ENCODE peak calls at places on chromosome 19, in ten cellular contexts. One of them, this sample, is unnamed.

GRCh38 chr19:43574424-43575155 is 737 bp downstream of the XRCC1 start:
- DNase-seq in GM12878: no peak
- DNase-seq in GM12864: no peak
- DNase-seq in tibial artery: no peak
- DNase-seq in AG09309: no peak
- DNase-seq in fibroblast of lung: peak; percentile 76
- DNase-seq in ascending aorta: no peak
- DNase-seq in MM.1S: no peak
- DNase-seq in choroid plexus epithelial cell: peak; percentile 39
- DNase-seq in left lung: no peak
- DNase-seq in this sample: no peak

GRCh38 chr19:30222428-30222873 is 149.7 kb upstream of the ZNF536 start:
- DNase-seq in GM12878: no peak
- DNase-seq in GM12864: no peak
- DNase-seq in tibial artery: no peak
- DNase-seq in AG09309: no peak
- DNase-seq in fibroblast of lung: no peak
- DNase-seq in ascending aorta: no peak
- DNase-seq in MM.1S: no peak
- DNase-seq in choroid plexus epithelial cell: no peak
- DNase-seq in left lung: peak; percentile 81
- DNase-seq in this sample: no peak

GRCh38 chr19:3389876-3390361 is 23.5 kb downstream of the NFIC start:
- DNase-seq in GM12878: no peak
- DNase-seq in GM12864: no peak
- DNase-seq in tibial artery: no peak
- DNase-seq in AG09309: no peak
- DNase-seq in fibroblast of lung: no peak
- DNase-seq in ascending aorta: no peak
- DNase-seq in MM.1S: no peak
- DNase-seq in choroid plexus epithelial cell: peak; percentile 62
- DNase-seq in left lung: no peak
- DNase-seq in this sample: no peak

GRCh38 chr19:38850976-38851621 is 1.3 kb upstream of the HNRNPL start:
- DNase-seq in GM12878: no peak
- DNase-seq in GM12864: no peak
- DNase-seq in tibial artery: peak; percentile 75
- DNase-seq in AG09309: no peak
- DNase-seq in fibroblast of lung: no peak
- DNase-seq in ascending aorta: no peak
- DNase-seq in MM.1S: no peak
- DNase-seq in choroid plexus epithelial cell: peak; percentile 20
- DNase-seq in left lung: peak; percentile 83
- DNase-seq in this sample: no peak

GRCh38 chr19:35346193-35347052 is 1.3 kb upstream of the FFAR1 start:
- DNase-seq in GM12878: peak; percentile 74
- DNase-seq in GM12864: peak; percentile 70
- DNase-seq in tibial artery: peak; percentile 54
- DNase-seq in AG09309: no peak
- DNase-seq in fibroblast of lung: no peak
- DNase-seq in ascending aorta: no peak
- DNase-seq in MM.1S: no peak
- DNase-seq in choroid plexus epithelial cell: no peak
- DNase-seq in left lung: peak; percentile 86
- DNase-seq in this sample: no peak

GRCh38 chr19:36113895-36114762 is 546 bp downstream of the POLR2I start:
- DNase-seq in GM12878: no peak
- DNase-seq in GM12864: no peak
- DNase-seq in tibial artery: peak; percentile 81
- DNase-seq in AG09309: no peak
- DNase-seq in fibroblast of lung: peak; percentile 24
- DNase-seq in ascending aorta: no peak
- DNase-seq in MM.1S: no peak
- DNase-seq in choroid plexus epithelial cell: peak; percentile 24
- DNase-seq in left lung: peak; percentile 83
- DNase-seq in this sample: no peak

GRCh38 chr19:7337380-7338194 is 11.2 kb upstream of the ARHGEF18 start:
- DNase-seq in GM12878: peak; percentile 99
- DNase-seq in GM12864: peak; percentile 98
- DNase-seq in tibial artery: peak; percentile 65
- DNase-seq in AG09309: no peak
- DNase-seq in fibroblast of lung: no peak
- DNase-seq in ascending aorta: no peak
- DNase-seq in MM.1S: peak; percentile 98
- DNase-seq in choroid plexus epithelial cell: no peak
- DNase-seq in left lung: no peak
- DNase-seq in this sample: no peak

GRCh38 chr19:41299046-41299754 is 10.8 kb upstream of the CCDC97 start:
- DNase-seq in GM12878: no peak
- DNase-seq in GM12864: no peak
- DNase-seq in tibial artery: peak; percentile 88
- DNase-seq in AG09309: no peak
- DNase-seq in fibroblast of lung: peak; percentile 13
- DNase-seq in ascending aorta: no peak
- DNase-seq in MM.1S: no peak
- DNase-seq in choroid plexus epithelial cell: no peak
- DNase-seq in left lung: no peak
- DNase-seq in this sample: no peak

GRCh38 chr19:4472174-4472974 is at the start of gene HDGFL2:
- DNase-seq in GM12878: no peak
- DNase-seq in GM12864: no peak
- DNase-seq in tibial artery: no peak
- DNase-seq in AG09309: no peak
- DNase-seq in fibroblast of lung: no peak
- DNase-seq in ascending aorta: no peak
- DNase-seq in MM.1S: no peak
- DNase-seq in choroid plexus epithelial cell: no peak
- DNase-seq in left lung: peak; percentile 97
- DNase-seq in this sample: no peak

GRCh38 chr19:21398851-21399250 is 1.9 kb downstream of the ZNF493 start:
- DNase-seq in GM12878: no peak
- DNase-seq in GM12864: no peak
- DNase-seq in tibial artery: no peak
- DNase-seq in AG09309: peak; percentile 4
- DNase-seq in fibroblast of lung: peak; percentile 15
- DNase-seq in ascending aorta: no peak
- DNase-seq in MM.1S: no peak
- DNase-seq in choroid plexus epithelial cell: peak; percentile 4
- DNase-seq in left lung: no peak
- DNase-seq in this sample: no peak

DNA sequence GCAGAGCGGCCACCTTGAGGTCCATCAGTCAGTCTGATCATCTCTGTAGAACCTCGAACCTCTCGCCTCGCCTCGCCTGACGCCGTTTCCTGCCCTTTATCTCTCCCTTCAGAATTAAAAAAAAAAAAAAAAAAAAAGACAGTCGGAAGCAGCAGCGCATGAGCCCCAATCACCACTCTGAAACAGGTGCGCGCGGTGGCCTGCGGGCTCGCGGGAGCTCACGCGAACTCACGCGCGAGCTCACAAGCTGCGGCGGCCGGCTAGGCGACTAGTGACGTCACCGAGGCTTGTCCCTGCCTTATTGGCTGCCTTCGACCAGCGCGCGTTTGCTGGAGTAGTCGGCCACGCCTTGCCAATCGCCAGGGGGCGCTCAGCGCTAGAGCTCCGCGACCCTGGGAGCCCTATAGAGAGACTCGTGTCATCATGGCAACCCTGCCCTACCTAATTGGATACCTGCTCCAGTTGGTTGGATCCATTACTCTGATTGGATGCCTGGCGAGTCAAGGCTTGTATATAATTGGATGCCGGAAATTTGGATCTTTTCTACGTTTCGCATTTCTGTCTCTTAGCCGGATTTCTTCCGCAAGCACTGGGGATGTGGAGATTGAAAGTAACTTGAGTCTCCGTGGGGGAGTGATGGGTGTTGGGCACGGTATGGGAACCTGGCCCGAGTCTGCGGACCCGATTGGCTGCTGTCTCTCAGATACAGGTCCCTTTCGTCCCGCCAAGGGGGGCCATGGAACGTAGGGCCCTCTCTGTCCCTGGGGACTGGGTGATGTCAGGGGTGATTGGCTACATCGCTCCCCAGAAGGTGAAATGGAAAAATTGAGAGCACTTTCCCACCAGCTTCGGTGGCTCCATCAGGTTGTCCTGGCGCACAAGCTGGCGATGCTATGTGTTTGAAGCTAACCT is 31.6 kb downstream of the SYT3 start:
- DNase-seq in GM12878: peak; percentile 15
- DNase-seq in GM12864: peak; percentile 56
- DNase-seq in tibial artery: no peak
- DNase-seq in AG09309: no peak
- DNase-seq in fibroblast of lung: peak; percentile 32
- DNase-seq in ascending aorta: peak; percentile 10
- DNase-seq in MM.1S: peak; percentile 13
- DNase-seq in choroid plexus epithelial cell: peak; percentile 36
- DNase-seq in left lung: peak; percentile 89
- DNase-seq in this sample: peak; percentile 98
- TF ChIP-seq CTCF in GM12878: peak; percentile 37
- TF ChIP-seq CTCF in GM12864: peak; percentile 67
- TF ChIP-seq CTCF in tibial artery: no peak
- TF ChIP-seq CTCF in AG09309: peak; percentile 40
- TF ChIP-seq CTCF in fibroblast of lung: peak; percentile 18
- TF ChIP-seq CTCF in ascending aorta: no peak
- TF ChIP-seq CTCF in MM.1S: peak; percentile 32
- TF ChIP-seq CTCF in choroid plexus epithelial cell: no peak
- TF ChIP-seq CTCF in left lung: peak; percentile 32
- TF ChIP-seq CTCF in this sample: peak; percentile 92

DNA sequence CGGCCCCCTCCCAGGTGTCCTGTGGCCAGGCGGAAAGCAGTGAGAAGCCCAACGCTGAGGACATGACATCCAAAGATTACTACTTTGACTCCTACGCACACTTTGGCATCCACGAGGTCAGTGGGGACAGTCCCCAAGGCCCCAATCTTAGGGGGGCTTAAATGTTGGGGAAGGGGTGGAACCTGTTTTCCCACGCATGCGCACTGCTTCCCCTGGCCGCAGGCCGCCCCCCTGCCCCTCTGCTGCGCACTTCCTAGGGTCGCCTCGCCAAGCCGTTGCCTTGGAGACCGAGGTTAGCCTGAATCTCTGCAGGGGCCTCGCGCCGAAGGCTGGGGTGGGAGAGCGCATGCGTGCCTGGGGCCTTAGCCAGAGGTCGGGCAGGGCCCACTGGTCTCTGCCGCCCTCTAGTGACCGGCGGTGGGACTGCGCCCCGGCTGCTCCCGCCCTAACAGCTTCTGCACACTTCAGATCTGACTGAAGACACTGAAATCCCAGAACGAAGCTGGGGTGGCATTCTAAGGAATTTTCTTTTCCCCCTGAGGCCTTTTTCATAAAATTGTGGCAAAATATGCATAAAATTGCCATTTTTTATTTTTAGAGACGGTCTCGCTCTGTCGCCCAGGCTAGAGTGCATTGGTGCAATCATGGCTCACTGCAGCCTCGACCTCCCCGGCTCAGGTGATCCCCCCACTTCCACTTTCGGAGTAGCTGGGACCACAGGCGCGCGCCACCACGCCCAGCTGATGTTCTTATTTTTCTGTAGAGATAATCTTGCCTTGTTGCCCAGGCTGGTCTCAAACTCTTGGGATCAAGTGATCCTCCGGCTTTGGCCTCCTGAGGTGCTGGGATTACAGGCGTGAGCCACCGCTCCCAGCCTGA is 3.6 kb downstream of the PRMT1 start:
- DNase-seq in GM12878: no peak
- DNase-seq in GM12864: peak; percentile 59
- DNase-seq in tibial artery: peak; percentile 92
- DNase-seq in AG09309: no peak
- DNase-seq in fibroblast of lung: peak; percentile 61
- DNase-seq in ascending aorta: peak; percentile 42
- DNase-seq in MM.1S: peak; percentile 88
- DNase-seq in choroid plexus epithelial cell: peak; percentile 92
- DNase-seq in left lung: peak; percentile 98
- DNase-seq in this sample: peak; percentile 98
- H3K4me3 ChIP-seq in GM12878: peak overlapping the region; percentile 100
- H3K4me3 ChIP-seq in GM12864: peak overlapping the region; percentile 44
- H3K4me3 ChIP-seq in tibial artery: peak overlapping the region; percentile 21
- H3K4me3 ChIP-seq in AG09309: no peak overlapping the region
- H3K4me3 ChIP-seq in fibroblast of lung: peak overlapping the region; percentile 32
- H3K4me3 ChIP-seq in ascending aorta: peak overlapping the region; percentile 30
- H3K4me3 ChIP-seq in MM.1S: no peak overlapping the region
- H3K4me3 ChIP-seq in choroid plexus epithelial cell: peak overlapping the region; percentile 36
- H3K4me3 ChIP-seq in left lung: no peak overlapping the region
- H3K4me3 ChIP-seq in this sample: peak overlapping the region; percentile 46

GRCh38 chr19:13209797-13210775 is 59.9 kb downstream of the IER2 start:
- DNase-seq in GM12878: no peak
- DNase-seq in GM12864: no peak
- DNase-seq in tibial artery: no peak
- DNase-seq in AG09309: no peak
- DNase-seq in fibroblast of lung: no peak
- DNase-seq in ascending aorta: no peak
- DNase-seq in MM.1S: no peak
- DNase-seq in choroid plexus epithelial cell: no peak
- DNase-seq in left lung: no peak
- DNase-seq in this sample: no peak

GRCh38 chr19:13210941-13211340 is 60.7 kb downstream of the IER2 start:
- DNase-seq in GM12878: no peak
- DNase-seq in GM12864: no peak
- DNase-seq in tibial artery: no peak
- DNase-seq in AG09309: no peak
- DNase-seq in fibroblast of lung: no peak
- DNase-seq in ascending aorta: no peak
- DNase-seq in MM.1S: no peak
- DNase-seq in choroid plexus epithelial cell: no peak
- DNase-seq in left lung: no peak
- DNase-seq in this sample: no peak

GRCh38 chr19:13211426-13212308 is 61.5 kb downstream of the IER2 start:
- DNase-seq in GM12878: no peak
- DNase-seq in GM12864: no peak
- DNase-seq in tibial artery: peak; percentile 64
- DNase-seq in AG09309: no peak
- DNase-seq in fibroblast of lung: no peak
- DNase-seq in ascending aorta: no peak
- DNase-seq in MM.1S: no peak
- DNase-seq in choroid plexus epithelial cell: no peak
- DNase-seq in left lung: no peak
- DNase-seq in this sample: no peak

GRCh38 chr19:13214036-13214730 is 64.0 kb downstream of the IER2 start:
- DNase-seq in GM12878: no peak
- DNase-seq in GM12864: no peak
- DNase-seq in tibial artery: no peak
- DNase-seq in AG09309: no peak
- DNase-seq in fibroblast of lung: no peak
- DNase-seq in ascending aorta: no peak
- DNase-seq in MM.1S: no peak
- DNase-seq in choroid plexus epithelial cell: no peak
- DNase-seq in left lung: no peak
- DNase-seq in this sample: no peak

GRCh38 chr19:13212759-13213330 is 62.6 kb downstream of the IER2 start:
- DNase-seq in GM12878: peak; percentile 20
- DNase-seq in GM12864: peak; percentile 47
- DNase-seq in tibial artery: peak; percentile 70
- DNase-seq in AG09309: no peak
- DNase-seq in fibroblast of lung: peak; percentile 28
- DNase-seq in ascending aorta: no peak
- DNase-seq in MM.1S: peak; percentile 43
- DNase-seq in choroid plexus epithelial cell: peak; percentile 66
- DNase-seq in left lung: peak; percentile 94
- DNase-seq in this sample: peak; percentile 75
- TF ChIP-seq CTCF in GM12878: peak; percentile 63
- TF ChIP-seq CTCF in GM12864: peak; percentile 87
- TF ChIP-seq CTCF in tibial artery: peak; percentile 38
- TF ChIP-seq CTCF in AG09309: peak; percentile 63
- TF ChIP-seq CTCF in fibroblast of lung: peak; percentile 32
- TF ChIP-seq CTCF in ascending aorta: peak; percentile 22
- TF ChIP-seq CTCF in MM.1S: peak; percentile 61
- TF ChIP-seq CTCF in choroid plexus epithelial cell: peak; percentile 70
- TF ChIP-seq CTCF in left lung: peak; percentile 75
- TF ChIP-seq CTCF in this sample: peak; percentile 73

GRCh38 chr19:44961821-44962220 is 6.6 kb downstream of the CLPTM1 start:
- DNase-seq in GM12878: no peak
- DNase-seq in GM12864: no peak
- DNase-seq in tibial artery: no peak
- DNase-seq in AG09309: no peak
- DNase-seq in fibroblast of lung: no peak
- DNase-seq in ascending aorta: no peak
- DNase-seq in MM.1S: no peak
- DNase-seq in choroid plexus epithelial cell: no peak
- DNase-seq in left lung: no peak
- DNase-seq in this sample: no peak
- H3K4me3 ChIP-seq in GM12878: no peak overlapping the region
- H3K4me3 ChIP-seq in GM12864: no peak overlapping the region
- H3K4me3 ChIP-seq in tibial artery: no peak overlapping the region
- H3K4me3 ChIP-seq in AG09309: no peak overlapping the region
- H3K4me3 ChIP-seq in fibroblast of lung: no peak overlapping the region
- H3K4me3 ChIP-seq in ascending aorta: no peak overlapping the region
- H3K4me3 ChIP-seq in MM.1S: no peak overlapping the region
- H3K4me3 ChIP-seq in choroid plexus epithelial cell: no peak overlapping the region
- H3K4me3 ChIP-seq in left lung: no peak overlapping the region
- H3K4me3 ChIP-seq in this sample: no peak overlapping the region

This sample was measured in BE2C.